ENCODE peak calls at places on chromosome 3, in four cellular contexts. S is GM23338, Y is PC-3, R is astrocyte. F is an unnamed sample.

GRCh38 chr3:16463914-16464313 is 49.6 kb downstream of the RFTN1 start:
- DNase-seq in Y (no peak), R (no peak), S (no peak), F (no peak)

GRCh38 chr3:98733055-98733777 is 29.9 kb upstream of the ST3GAL6 start:
- DNase-seq in Y (peak), R (peak), S (no peak), F (peak)

GRCh38 chr3:61527011-61527410 is 34.4 kb upstream of the PTPRG start:
- DNase-seq in R (no peak), Y (no peak), S (no peak), F (no peak)

GRCh38 chr3:114380233-114380645 is 86.4 kb downstream of the TIGIT start:
- DNase-seq in S (no peak), Y (no peak), R (peak), F (peak)

GRCh38 chr3:134348524-134348923 is 25.7 kb downstream of the AMOTL2 start:
- DNase-seq in R (peak), Y (peak), S (no peak), F (no peak)

GRCh38 chr3:101542952-101543351 is 18.7 kb upstream of the TRMT10C start:
- DNase-seq in R (no peak), S (no peak), Y (no peak), F (no peak)

GRCh38 chr3:114104414-114104813 is 47.9 kb downstream of the QTRT2 start:
- DNase-seq in Y (peak), R (peak), S (no peak), F (no peak)

GRCh38 chr3:43770426-43771103 is 79.8 kb downstream of the ABHD5 start:
- DNase-seq in S (no peak), R (peak), Y (peak), F (peak)

GRCh38 chr3:126983276-126983652 is 349 bp downstream of the PLXNA1 start:
- DNase-seq in S (no peak), Y (no peak), R (no peak), F (peak)

GRCh38 chr3:53166781-53167291 is 5.8 kb downstream of the PRKCD start:
- DNase-seq in R (peak), S (no peak), Y (peak), F (no peak)

GRCh38 chr3:42031808-42032475 is 59.2 kb upstream of the TRAK1 start:
- DNase-seq in S (peak), R (peak), Y (no peak), F (no peak)

GRCh38 chr3:70110066-70110465 is 110.5 kb downstream of the SAMMSON start:
- DNase-seq in R (no peak), S (no peak), Y (no peak), F (no peak)

GRCh38 chr3:32841875-32842505 is 24.2 kb downstream of the TRIM71 start:
- DNase-seq in R (no peak), S (no peak), Y (peak), F (no peak)

GRCh38 chr3:14210843-14211594 is 32.4 kb downstream of the LSM3 start:
- DNase-seq in R (peak), S (no peak), Y (no peak), F (no peak)

GRCh38 chr3:160401301-160402095 is 2.0 kb downstream of the SMC4 start:
- DNase-seq in Y (peak), R (peak), S (no peak), F (peak)

GRCh38 chr3:13879102-13879945 is 547 bp downstream of the WNT7A start:
- DNase-seq in R (no peak), S (peak), Y (peak), F (peak)

DNA sequence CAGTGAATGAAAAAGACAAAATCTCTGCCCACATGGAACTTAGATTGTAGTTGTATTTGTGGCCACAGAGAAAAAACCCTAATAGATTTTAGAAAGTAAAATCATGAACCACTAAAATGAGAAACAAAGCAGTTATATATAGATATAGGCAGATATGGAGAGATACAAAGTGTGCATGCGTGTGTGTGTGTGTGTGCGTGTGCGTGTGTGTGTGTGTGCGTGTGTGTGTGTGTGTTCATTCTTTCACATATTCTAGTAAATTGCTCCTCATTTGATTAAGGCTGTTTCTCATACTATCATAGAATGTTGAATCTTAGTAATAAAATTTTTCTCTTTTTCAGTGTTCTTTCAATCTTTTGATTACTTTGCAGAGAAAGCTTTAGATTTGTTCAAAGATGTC is 118.6 kb downstream of the DNAJB8 start:
- DNase-seq in R (no peak), Y (no peak), S (no peak), F (no peak)
- H2AFZ ChIP-seq in R (no peak), Y (no peak), S (no peak), F (no peak)

GRCh38 chr3:138936763-138937689 is 9.9 kb downstream of the FOXL2 start:
- DNase-seq in R (no peak), Y (no peak), S (no peak), F (no peak)

GRCh38 chr3:138939563-138940241 is 7.2 kb downstream of the FOXL2 start:
- DNase-seq in Y (no peak), R (no peak), S (peak), F (no peak)

GRCh38 chr3:138938877-138939562 is 7.9 kb downstream of the FOXL2 start:
- DNase-seq in Y (no peak), R (no peak), S (peak), F (no peak)

GRCh38 chr3:138937690-138938055 is 9.3 kb downstream of the FOXL2 start:
- DNase-seq in Y (no peak), S (peak), R (no peak), F (no peak)

GRCh38 chr3:138938056-138938876 is 8.7 kb downstream of the FOXL2 start:
- DNase-seq in Y (no peak), S (peak), R (no peak), F (no peak)
- H2AFZ ChIP-seq in Y (no peak), S (peak), R (no peak), F (no peak)

GRCh38 chr3:99919694-99920093 is 102.0 kb downstream of the CMSS1 start:
- DNase-seq in R (no peak), S (no peak), Y (no peak), F (no peak)

GRCh38 chr3:99921377-99921695 is 103.7 kb downstream of the CMSS1 start:
- DNase-seq in R (no peak), Y (no peak), S (no peak), F (no peak)

GRCh38 chr3:99923873-99924272 is 106.2 kb downstream of the CMSS1 start:
- DNase-seq in Y (no peak), R (no peak), S (no peak), F (no peak)

GRCh38 chr3:99920530-99921376 is 103.1 kb downstream of the CMSS1 start:
- DNase-seq in R (no peak), Y (peak), S (peak), F (peak)

DNA sequence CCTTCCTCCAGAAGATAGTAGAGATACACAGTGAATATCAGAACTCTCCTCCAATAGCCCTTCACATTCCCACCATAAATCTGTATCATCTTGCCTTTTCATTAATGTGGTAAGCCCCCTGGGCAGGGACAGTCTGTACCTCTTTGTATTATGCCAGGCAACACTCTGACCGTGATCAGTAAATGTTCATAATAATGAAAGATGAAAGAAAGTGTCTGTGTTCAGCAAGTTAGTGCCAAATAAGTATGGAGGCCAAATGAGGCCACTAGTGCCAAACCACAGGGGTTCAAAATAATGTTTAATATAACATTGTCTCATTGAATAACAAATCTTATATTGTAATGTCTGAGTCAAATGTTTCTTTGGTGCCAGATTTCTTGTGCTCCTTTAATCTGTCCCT is 104.3 kb downstream of the CMSS1 start:
- DNase-seq in S (no peak), Y (no peak), R (no peak), F (no peak)
- H2AFZ ChIP-seq in S (no peak), Y (no peak), R (no peak), F (no peak)

GRCh38 chr3:89107461-89108035 is at the start of gene EPHA3:
- DNase-seq in R (peak), Y (no peak), S (peak), F (peak)
- H2AFZ ChIP-seq in R (peak), Y (no peak), S (peak), F (peak)

DNA sequence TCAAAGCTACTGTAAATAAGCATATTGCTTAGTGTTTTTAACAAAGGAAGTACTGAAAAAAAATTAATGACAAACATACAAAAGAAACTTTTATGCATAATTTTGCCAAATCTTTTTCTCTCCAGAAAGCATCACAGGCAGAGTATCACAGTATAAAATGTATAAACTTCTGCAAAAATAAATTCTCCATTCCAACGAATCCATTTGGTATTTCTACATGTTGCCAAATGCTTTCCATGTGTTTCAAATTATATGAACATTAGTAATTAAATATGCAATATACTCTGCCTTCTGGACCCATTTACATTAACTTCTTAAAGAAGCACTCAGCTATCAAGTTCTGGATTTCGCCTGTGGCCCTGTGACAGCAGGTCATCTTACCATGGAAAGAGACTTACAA is 189.2 kb upstream of the ALCAM start:
- DNase-seq in S (no peak), R (no peak), Y (no peak), F (no peak)
- H2AFZ ChIP-seq in S (no peak), R (no peak), Y (no peak), F (no peak)

GRCh38 chr3:9867106-9867505 is 12.9 kb downstream of the CIDEC start:
- DNase-seq in Y (no peak), R (no peak), S (no peak), F (no peak)
- H2AFZ ChIP-seq in Y (no peak), R (no peak), S (peak), F (no peak)

GRCh38 chr3:156455839-156456238 is 99.1 kb downstream of the SSR3 start:
- DNase-seq in R (no peak), S (peak), Y (peak), F (no peak)
- H2AFZ ChIP-seq in R (no peak), S (no peak), Y (no peak), F (no peak)

DNA sequence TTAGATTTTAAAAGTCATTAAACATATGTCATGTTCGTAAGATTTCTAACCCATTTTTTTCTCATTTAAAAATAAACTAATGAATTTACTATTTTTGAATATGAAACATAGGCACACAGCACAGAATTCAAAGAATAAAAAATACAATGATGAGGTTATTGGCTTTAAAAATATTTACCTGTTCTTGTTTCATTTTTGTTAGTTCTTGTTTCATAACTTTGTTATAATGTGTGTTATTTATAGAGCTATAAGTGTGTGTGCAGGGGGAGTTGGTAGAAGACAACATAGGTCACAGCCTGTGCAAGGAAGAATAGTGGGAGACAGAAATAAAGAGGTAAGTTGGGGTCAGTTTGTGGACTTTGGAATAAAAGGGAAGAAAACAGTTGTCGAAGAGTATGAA is 30.8 kb upstream of the NRROS start:
- DNase-seq in S (no peak), R (no peak), Y (no peak), F (no peak)
- H2AFZ ChIP-seq in S (no peak), R (no peak), Y (no peak), F (no peak)

GRCh38 chr3:180072786-180073185 is 36.0 kb upstream of the PEX5L start:
- DNase-seq in R (no peak), Y (no peak), S (peak), F (no peak)

GRCh38 chr3:180073561-180073960 is 36.8 kb upstream of the PEX5L start:
- DNase-seq in R (peak), Y (peak), S (no peak), F (no peak)

GRCh38 chr3:180066598-180066997 is 29.9 kb upstream of the PEX5L start:
- DNase-seq in R (no peak), Y (no peak), S (no peak), F (no peak)

GRCh38 chr3:180070925-180071324 is 34.2 kb upstream of the PEX5L start:
- DNase-seq in Y (no peak), R (no peak), S (no peak), F (no peak)
- H2AFZ ChIP-seq in Y (no peak), R (no peak), S (peak), F (no peak)

GRCh38 chr3:95627697-95628096 is 1186.7 kb upstream of the EPHA6 start:
- DNase-seq in S (no peak), Y (no peak), R (no peak), F (no peak)

GRCh38 chr3:95626107-95626506 is 1188.3 kb upstream of the EPHA6 start:
- DNase-seq in R (no peak), Y (no peak), S (no peak), F (no peak)

GRCh38 chr3:95629802-95630201 is 1184.6 kb upstream of the EPHA6 start:
- DNase-seq in R (no peak), S (peak), Y (no peak), F (no peak)

GRCh38 chr3:95627293-95627692 is 1187.1 kb upstream of the EPHA6 start:
- DNase-seq in R (no peak), Y (no peak), S (peak), F (no peak)
- H2AFZ ChIP-seq in R (no peak), Y (no peak), S (no peak), F (no peak)

F was measured in hepatocyte.